ENCODE peak calls at places on chromosome 19, in four cellular contexts. E is KBM-7; Z is stimulated activated CD4-positive, alpha-beta T cell treated with anti-CD3 and anti-CD28 coated beads, Interleukin-2, amount 100 ng/mL, for 48 hours; B is cerebellum. O is an unnamed sample.

GRCh38 chr19:2755811-2756210 is 16.0 kb upstream of the SLC39A3 start:
- DNase-seq in B (no peak), Z (no peak), E (no peak), O (no peak)

GRCh38 chr19:17871032-17871877 is 490 bp upstream of the SLC5A5 start:
- DNase-seq in B (no peak), E (no peak), Z (no peak), O (no peak)

GRCh38 chr19:50476943-50477264 is 256 bp upstream of the GARIN5A start:
- DNase-seq in B (no peak), Z (no peak), E (no peak), O (no peak)

GRCh38 chr19:14059093-14059480 is 2.8 kb downstream of the PALM3 start:
- DNase-seq in Z (peak), B (no peak), E (no peak), O (no peak)

GRCh38 chr19:46614114-46614701 is 10.7 kb downstream of the PTGIR start:
- DNase-seq in E (peak), B (peak), Z (peak), O (peak)

GRCh38 chr19:10214784-10215183 is 16.3 kb downstream of the S1PR2 start:
- DNase-seq in Z (no peak), E (no peak), B (no peak), O (no peak)

GRCh38 chr19:35167251-35168119 is 12.9 kb downstream of the FXYD5 start:
- DNase-seq in E (peak), Z (no peak), B (no peak), O (peak)

GRCh38 chr19:50975766-50976165 is 6.4 kb upstream of the KLK6 start:
- DNase-seq in B (no peak), Z (no peak), E (no peak), O (no peak)

GRCh38 chr19:3064011-3064330 is 1.7 kb upstream of the TLE5 start:
- DNase-seq in B (no peak), E (no peak), Z (no peak), O (no peak)

GRCh38 chr19:43780706-43781525 is at the start of gene KCNN4:
- DNase-seq in B (no peak), Z (peak), E (peak), O (peak)

GRCh38 chr19:8079988-8080387 is 27.4 kb downstream of the CCL25 start:
- DNase-seq in E (no peak), Z (no peak), B (no peak), O (no peak)

GRCh38 chr19:1000095-1000494 is at the start of gene GRIN3B:
- DNase-seq in Z (peak), B (no peak), E (peak), O (peak)

GRCh38 chr19:12975221-12975756 is 5.9 kb downstream of the DAND5 start:
- DNase-seq in Z (no peak), B (no peak), E (no peak), O (no peak)

GRCh38 chr19:47821460-47822020 is at the start of gene CRX:
- DNase-seq in E (no peak), Z (no peak), B (no peak), O (no peak)

GRCh38 chr19:5539431-5539833 is 28.3 kb downstream of the TINCR start:
- DNase-seq in E (no peak), B (no peak), Z (no peak), O (no peak)

GRCh38 chr19:4518345-4519171 is at the start of gene PLIN4:
- DNase-seq in E (no peak), Z (no peak), B (no peak), O (no peak)

GRCh38 chr19:5485286-5485636 is 30.0 kb downstream of the ZNRF4 start:
- DNase-seq in E (no peak), Z (no peak), B (no peak), O (no peak)

GRCh38 chr19:56639217-56639616 is 3.7 kb upstream of the SMIM17 start:
- DNase-seq in Z (no peak), E (peak), B (no peak), O (peak)

GRCh38 chr19:39307233-39307821 is 11.1 kb downstream of the IFNL1 start:
- DNase-seq in B (peak), E (no peak), Z (no peak), O (no peak)

GRCh38 chr19:29014857-29015436 is 198.0 kb downstream of the UQCRFS1 start:
- DNase-seq in E (no peak), B (no peak), Z (no peak), O (peak)

GRCh38 chr19:30267332-30267731 is 104.9 kb upstream of the ZNF536 start:
- DNase-seq in E (no peak), B (no peak), Z (no peak), O (no peak)

GRCh38 chr19:30778961-30779690 is 406.9 kb downstream of the ZNF536 start:
- DNase-seq in B (no peak), Z (no peak), E (no peak), O (no peak)

GRCh38 chr19:32862173-32862572 is 7.4 kb downstream of the SLC7A9 start:
- DNase-seq in E (no peak), Z (no peak), B (no peak), O (no peak)

GRCh38 chr19:8654591-8655339 is 24.3 kb downstream of the NFILZ start:
- DNase-seq in B (peak), E (peak), Z (peak), O (peak)

GRCh38 chr19:18763674-18764590 is 27.2 kb downstream of the COMP start:
- DNase-seq in B (no peak), E (no peak), Z (no peak), O (no peak)

GRCh38 chr19:13866463-13867046 is 10.4 kb upstream of the NANOS3 start:
- DNase-seq in E (no peak), B (peak), Z (no peak), O (no peak)

GRCh38 chr19:41409288-41409687 is 11.7 kb downstream of the BCKDHA start:
- DNase-seq in Z (no peak), E (no peak), B (no peak), O (peak)